ENCODE peak calls at places on chromosomes 4 and X, in five cellular contexts. L is NT2/D1, T is aorta, B is GM23338, R is Karpas-422. Q is an unnamed sample.

GRCh38 chr4:76504613-76505465 is 69.8 kb downstream of the SHROOM3 start:
- DNase-seq in L (peak), T (no peak), B (peak), R (peak), Q (peak)

GRCh38 chr4:36168127-36168898 is 76.0 kb downstream of the ARAP2 start:
- DNase-seq in L (no peak), T (no peak), B (no peak), R (no peak), Q (no peak)

GRCh38 chr4:24798036-24798610 is 2.8 kb downstream of the SOD3 start:
- DNase-seq in L (no peak), T (no peak), B (no peak), R (no peak), Q (no peak)

GRCh38 chr4:152221816-152222516 is 313.9 kb downstream of the FBXW7 start:
- DNase-seq in L (no peak), T (no peak), B (no peak), R (no peak), Q (no peak)

GRCh38 chr4:31613946-31614623 is 893.9 kb downstream of the PCDH7 start:
- DNase-seq in L (no peak), T (no peak), B (no peak), R (peak), Q (peak)

GRCh38 chr4:121462660-121463261 is 81.9 kb upstream of the QRFPR start:
- DNase-seq in L (peak), T (no peak), B (peak), R (peak), Q (peak)

GRCh38 chr4:2168469-2169319 is 73.2 kb downstream of the HAUS3 start:
- DNase-seq in L (no peak), T (no peak), B (no peak), R (no peak), Q (no peak)

GRCh38 chrX:138034136-138034535 is 468.2 kb downstream of the ZIC3 start:
- DNase-seq in L (no peak), T (no peak), B (peak), R (no peak), Q (no peak)

GRCh38 chr4:23827971-23828680 is 61.7 kb downstream of the PPARGC1A start:
- DNase-seq in L (no peak), T (no peak), B (no peak), R (no peak), Q (no peak)

GRCh38 chr4:41866799-41867677 is 68.2 kb upstream of the TMEM33 start:
- DNase-seq in L (no peak), T (peak), B (peak), R (no peak), Q (no peak)
- H3K4me3 ChIP-seq in L (peak), T (no peak), B (peak), R (no peak), Q (no peak)

DNA sequence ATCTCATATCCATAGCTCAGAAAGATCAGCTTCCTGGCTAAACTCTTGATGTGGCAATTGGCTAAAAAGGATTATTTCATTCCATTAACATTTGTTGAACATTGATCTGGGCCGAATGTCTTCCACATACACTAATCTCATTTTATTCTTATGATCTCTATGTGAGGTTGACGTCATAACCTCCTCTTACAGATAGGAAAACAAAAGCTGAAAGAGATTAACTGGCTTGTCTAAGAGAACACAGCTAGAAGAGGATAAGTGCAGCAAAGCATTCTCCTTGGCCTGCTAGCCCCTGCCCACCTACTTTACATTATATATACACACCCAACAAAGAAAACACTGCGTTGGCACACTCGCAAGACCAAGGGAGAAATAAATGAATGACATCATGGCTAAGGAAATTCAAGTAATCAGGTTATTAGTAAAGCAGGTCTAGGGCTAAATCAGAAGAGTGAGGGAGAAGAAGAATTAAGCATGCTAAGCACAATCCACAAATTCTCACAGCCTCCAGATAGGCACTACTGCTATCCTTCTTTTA is 138.4 kb downstream of the PARM1 start:
- DNase-seq in L (no peak), T (no peak), B (no peak), R (no peak), Q (no peak)
- H3K4me3 ChIP-seq in L (no peak), T (no peak), B (no peak), R (no peak), Q (no peak)

DNA sequence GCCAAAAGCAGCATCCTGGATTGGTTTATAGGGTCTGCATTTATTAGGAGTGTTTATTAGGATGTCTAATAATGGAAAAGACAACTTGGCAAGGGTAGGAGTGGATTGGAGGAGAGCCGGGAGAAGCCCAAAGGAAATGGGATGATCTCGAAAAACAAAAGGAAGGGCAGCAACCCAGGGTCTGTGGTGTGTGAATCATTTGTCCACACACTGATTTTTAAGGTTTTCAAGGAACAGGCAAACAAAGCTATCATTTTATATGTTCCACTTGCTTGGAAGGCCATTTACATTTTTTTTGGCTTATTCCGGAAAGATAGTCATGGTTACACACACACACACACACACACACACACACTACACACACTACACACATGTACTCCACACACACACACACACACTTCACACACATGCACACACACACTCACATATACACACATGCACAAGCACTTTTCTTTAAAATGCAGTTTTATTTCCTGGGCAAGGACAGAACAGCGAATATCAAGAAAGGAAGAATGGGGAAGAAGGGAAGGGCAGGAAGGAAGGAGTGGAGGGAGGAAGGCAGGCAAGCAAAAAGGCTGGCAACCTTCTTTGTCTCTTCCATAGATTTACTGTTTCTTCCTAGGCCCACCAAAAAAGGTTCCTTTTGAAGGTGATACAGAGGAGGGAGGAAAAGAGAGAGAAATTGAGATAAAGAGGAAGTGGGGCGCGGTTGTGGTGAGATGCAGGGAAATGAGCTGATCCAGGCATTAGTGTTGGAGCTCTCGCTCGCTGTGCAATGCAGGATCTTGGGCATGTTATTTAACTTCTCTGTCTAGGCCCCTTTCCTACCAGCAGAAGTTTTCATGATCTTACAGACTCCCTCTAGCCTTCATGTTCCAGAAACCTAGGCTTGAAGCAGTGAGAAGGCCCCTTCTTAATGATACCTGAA is 88.6 kb upstream of the MAML3 start:
- DNase-seq in L (no peak), T (no peak), B (no peak), R (peak), Q (peak)
- H3K4me3 ChIP-seq in L (no peak), T (no peak), B (no peak), R (peak), Q (no peak)

GRCh38 chr4:186651624-186652023 is 72.0 kb downstream of the FAT1 start:
- DNase-seq in L (no peak), T (peak), B (peak), R (no peak), Q (no peak)
- H3K4me3 ChIP-seq in L (no peak), T (peak), B (no peak), R (no peak), Q (no peak)

DNA sequence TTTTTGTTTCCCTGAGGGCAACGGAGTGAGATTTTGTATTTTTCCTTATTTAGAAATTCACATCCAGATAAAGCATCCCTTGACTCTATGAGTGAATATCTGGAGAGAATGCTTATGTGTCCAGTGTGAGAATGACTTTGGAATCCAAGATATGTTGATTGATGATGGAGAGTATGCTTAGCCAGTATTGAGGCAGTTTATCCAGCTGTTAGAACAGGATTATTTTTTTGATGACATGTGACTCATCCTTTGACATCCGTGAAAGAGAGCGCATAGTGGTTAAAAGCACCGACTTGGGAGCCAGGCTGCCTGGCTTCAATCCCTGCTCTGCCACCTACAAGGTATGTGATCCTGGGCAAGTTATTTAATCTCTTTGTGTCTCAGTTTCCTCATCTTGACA is 381.2 kb downstream of the RAPGEF2 start:
- DNase-seq in L (no peak), T (no peak), B (no peak), R (no peak), Q (no peak)
- H3K4me3 ChIP-seq in L (no peak), T (no peak), B (no peak), R (no peak), Q (no peak)

DNA sequence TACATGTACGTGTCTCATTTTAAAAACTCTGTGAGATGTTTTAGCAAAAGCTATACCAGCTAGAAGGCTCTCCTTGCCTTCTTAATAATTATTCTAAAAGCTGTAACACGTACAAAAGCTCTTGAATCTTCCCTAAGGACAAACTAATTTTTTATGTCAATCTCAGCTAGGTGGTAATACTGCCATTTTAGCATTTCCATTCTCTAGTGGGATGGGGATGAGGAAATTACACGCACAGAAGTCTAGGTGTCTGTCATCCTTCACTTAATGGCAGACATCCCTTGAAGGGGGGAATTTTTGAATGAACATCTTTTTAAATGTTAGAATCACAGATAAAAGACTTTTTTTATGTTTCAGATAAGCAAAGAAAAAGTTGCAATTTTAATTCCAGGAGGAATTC is 569.1 kb downstream of the DMD start:
- DNase-seq in L (no peak), T (no peak), B (no peak), R (no peak), Q (no peak)
- H3K4me3 ChIP-seq in L (no peak), T (no peak), B (no peak), R (no peak), Q (no peak)

GRCh38 chrX:50333308-50333707 is 128.7 kb downstream of the CCNB3 start:
- DNase-seq in L (no peak), T (no peak), B (no peak), R (peak), Q (no peak)
- H3K4me3 ChIP-seq in L (no peak), T (no peak), B (no peak), R (no peak), Q (no peak)

DNA sequence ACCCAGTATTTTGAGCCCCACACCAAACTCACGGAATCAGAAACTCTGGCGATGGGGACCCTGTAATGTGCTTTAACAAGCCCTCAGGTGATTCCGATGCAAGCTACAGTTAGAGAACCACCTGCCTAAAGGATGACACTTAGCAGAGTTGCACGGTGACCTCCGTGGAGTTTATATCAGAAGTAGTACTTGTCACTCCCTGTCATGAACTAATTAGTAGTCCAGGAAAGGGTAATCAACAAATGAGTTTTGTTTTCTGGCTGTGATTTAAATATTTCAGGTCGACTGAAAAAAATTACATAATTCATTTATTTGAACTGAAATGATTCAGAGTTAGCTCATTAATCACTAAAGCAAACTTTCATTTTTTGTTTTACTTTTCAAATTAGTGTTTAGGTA is 56.4 kb downstream of the TMA16 start:
- DNase-seq in L (no peak), T (no peak), B (peak), R (no peak), Q (no peak)
- H3K4me3 ChIP-seq in L (no peak), T (no peak), B (peak), R (no peak), Q (no peak)

GRCh38 chrX:154008521-154008920 is 11.2 kb downstream of the IRAK1 start:
- DNase-seq in L (no peak), T (no peak), B (no peak), R (no peak), Q (no peak)
- H3K4me3 ChIP-seq in L (no peak), T (no peak), B (no peak), R (no peak), Q (no peak)

GRCh38 chr4:184039963-184040383 is 134.9 kb downstream of the STOX2 start:
- DNase-seq in L (no peak), T (no peak), B (peak), R (no peak), Q (no peak)
- H3K4me3 ChIP-seq in L (no peak), T (no peak), B (peak), R (no peak), Q (no peak)